ENCODE peak calls at places on chromosomes 13 and 19, in four cellular contexts. One of them, this sample, is unnamed.

GRCh38 chr13:39900106-39900750 is 244.8 kb downstream of the COG6 start:
- DNase-seq in NB4: no peak
- DNase-seq in K562: no peak
- DNase-seq in esophagus muscularis mucosa: no peak
- DNase-seq in this sample: no peak

GRCh38 chr19:9986787-9987281 is 23.5 kb downstream of the COL5A3 start:
- DNase-seq in esophagus muscularis mucosa: no peak
- DNase-seq in NB4: no peak
- DNase-seq in K562: no peak
- DNase-seq in this sample: no peak

GRCh38 chr13:65913173-65913572 is 1317.0 kb downstream of the PCDH9 start:
- DNase-seq in esophagus muscularis mucosa: no peak
- DNase-seq in K562: no peak
- DNase-seq in NB4: no peak
- DNase-seq in this sample: no peak

GRCh38 chr13:101265934-101266333 is 150.4 kb downstream of the NALCN start:
- DNase-seq in NB4: no peak
- DNase-seq in esophagus muscularis mucosa: no peak
- DNase-seq in K562: no peak
- DNase-seq in this sample: no peak

GRCh38 chr19:27793644-27794443 is 1419.1 kb downstream of the UQCRFS1 start:
- DNase-seq in K562: peak
- DNase-seq in esophagus muscularis mucosa: peak
- DNase-seq in NB4: peak
- DNase-seq in this sample: peak

GRCh38 chr13:97000295-97000925 is 6.1 kb upstream of the OXGR1 start:
- DNase-seq in esophagus muscularis mucosa: no peak
- DNase-seq in K562: no peak
- DNase-seq in NB4: no peak
- DNase-seq in this sample: no peak

GRCh38 chr13:107373551-107373950 is 805.6 kb upstream of the ARGLU1 start:
- DNase-seq in NB4: peak
- DNase-seq in esophagus muscularis mucosa: no peak
- DNase-seq in K562: no peak
- DNase-seq in this sample: peak

GRCh38 chr13:90613076-90613795 is 734.3 kb upstream of the MIR17HG start:
- DNase-seq in NB4: no peak
- DNase-seq in esophagus muscularis mucosa: no peak
- DNase-seq in K562: no peak
- DNase-seq in this sample: no peak

GRCh38 chr19:620166-620862 is 13.0 kb downstream of the POLRMT start:
- DNase-seq in NB4: no peak
- DNase-seq in K562: no peak
- DNase-seq in esophagus muscularis mucosa: no peak
- DNase-seq in this sample: no peak

GRCh38 chr13:49714757-49715156 is 23.5 kb upstream of the EBPL start:
- DNase-seq in esophagus muscularis mucosa: no peak
- DNase-seq in NB4: no peak
- DNase-seq in K562: no peak
- DNase-seq in this sample: no peak

GRCh38 chr13:59677430-59677829 is 486.3 kb downstream of the DIAPH3 start:
- DNase-seq in NB4: no peak
- DNase-seq in K562: no peak
- DNase-seq in esophagus muscularis mucosa: no peak
- DNase-seq in this sample: no peak

GRCh38 chr19:49862411-49863253 is 4.7 kb downstream of the PNKP start:
- DNase-seq in esophagus muscularis mucosa: no peak
- DNase-seq in NB4: peak
- DNase-seq in K562: peak
- DNase-seq in this sample: no peak

GRCh38 chr19:46461537-46461936 is 9.8 kb downstream of the PNMA8A start:
- DNase-seq in esophagus muscularis mucosa: no peak
- DNase-seq in K562: no peak
- DNase-seq in NB4: no peak
- DNase-seq in this sample: no peak

GRCh38 chr19:10744848-10745293 is 27.0 kb downstream of the DNM2 start:
- DNase-seq in NB4: no peak
- DNase-seq in esophagus muscularis mucosa: no peak
- DNase-seq in K562: no peak
- DNase-seq in this sample: no peak

GRCh38 chr13:24684600-24684998 is 4.4 kb downstream of the ATP12A start:
- DNase-seq in K562: no peak
- DNase-seq in esophagus muscularis mucosa: no peak
- DNase-seq in NB4: peak
- DNase-seq in this sample: no peak

GRCh38 chr13:100547805-100548204 is 40.8 kb downstream of the GGACT start:
- DNase-seq in NB4: no peak
- DNase-seq in K562: no peak
- DNase-seq in esophagus muscularis mucosa: no peak
- DNase-seq in this sample: no peak

GRCh38 chr13:98490195-98490771 is 86.6 kb downstream of the STK24 start:
- DNase-seq in esophagus muscularis mucosa: no peak
- DNase-seq in K562: no peak
- DNase-seq in NB4: no peak
- DNase-seq in this sample: no peak

GRCh38 chr13:60178327-60178726 is 14.6 kb upstream of the DIAPH3 start:
- DNase-seq in K562: no peak
- DNase-seq in NB4: no peak
- DNase-seq in esophagus muscularis mucosa: no peak
- DNase-seq in this sample: no peak

GRCh38 chr13:52061587-52061986 is 37.1 kb downstream of the UTP14C start:
- DNase-seq in NB4: no peak
- DNase-seq in K562: no peak
- DNase-seq in esophagus muscularis mucosa: no peak
- DNase-seq in this sample: no peak

GRCh38 chr13:34137200-34137599 is 319.3 kb downstream of the RFC3 start:
- DNase-seq in esophagus muscularis mucosa: no peak
- DNase-seq in K562: no peak
- DNase-seq in NB4: no peak
- DNase-seq in this sample: no peak

GRCh38 chr13:93305886-93306285 is 79.3 kb downstream of the GPC6 start:
- DNase-seq in esophagus muscularis mucosa: no peak
- DNase-seq in NB4: no peak
- DNase-seq in K562: no peak
- DNase-seq in this sample: no peak

GRCh38 chr19:2575734-2576481 is 100.0 kb downstream of the GADD45B start:
- DNase-seq in NB4: no peak
- DNase-seq in esophagus muscularis mucosa: peak
- DNase-seq in K562: no peak
- DNase-seq in this sample: no peak
- TF ChIP-seq POLR2A in NB4: no peak
- TF ChIP-seq POLR2A in esophagus muscularis mucosa: no peak
- TF ChIP-seq POLR2A in K562: no peak
- TF ChIP-seq POLR2A in this sample: no peak

DNA sequence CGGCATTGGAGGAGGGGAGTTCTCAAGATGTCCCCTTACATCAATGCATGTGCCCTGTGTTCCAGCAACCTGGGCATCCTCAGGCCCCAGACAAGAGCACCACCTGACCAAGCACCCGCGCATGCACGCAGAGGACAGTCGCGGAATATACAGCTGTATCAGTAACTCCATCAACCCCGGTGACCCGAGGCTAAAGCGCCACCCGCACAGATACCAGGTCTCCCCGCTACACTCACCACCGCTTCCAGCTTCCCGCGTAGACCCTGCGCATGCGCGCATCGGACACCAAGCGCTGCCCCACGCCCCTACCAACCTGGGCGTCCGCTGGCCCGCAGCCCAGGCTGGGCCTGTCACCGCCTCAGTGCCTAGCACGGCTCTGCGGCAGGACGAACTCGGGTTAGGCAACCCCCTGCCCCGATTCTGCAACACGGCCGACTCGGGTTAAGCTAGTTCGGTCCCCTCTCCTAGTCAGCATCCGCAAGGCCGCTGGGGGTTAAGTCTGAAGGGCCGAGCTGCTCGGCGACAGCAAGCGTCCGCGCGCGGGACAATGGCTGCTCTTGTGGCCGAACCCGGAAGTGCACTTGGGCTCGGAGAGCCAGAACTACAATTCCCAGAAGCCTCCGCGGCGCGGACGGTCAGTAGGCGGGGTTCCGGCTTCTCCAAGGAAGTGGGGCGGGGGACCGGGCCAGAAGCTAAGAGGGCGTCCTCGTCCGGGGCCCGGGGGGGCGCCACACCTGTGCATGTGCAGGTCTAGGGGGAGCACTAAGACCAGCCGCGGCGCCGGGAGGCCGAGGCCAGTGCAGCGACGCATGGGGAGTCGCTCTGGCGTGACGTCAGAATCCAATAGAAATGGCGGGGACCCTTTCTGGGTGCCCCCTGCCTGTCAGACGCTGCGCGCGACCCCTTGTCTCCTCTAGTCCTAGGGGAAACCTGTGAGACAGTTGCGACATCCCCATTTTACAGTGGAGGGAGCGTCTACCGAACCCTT is at the start of gene ZNF180:
- DNase-seq in NB4: peak
- DNase-seq in esophagus muscularis mucosa: peak
- DNase-seq in K562: peak
- DNase-seq in this sample: peak
- TF ChIP-seq POLR2A in NB4: peak
- TF ChIP-seq POLR2A in esophagus muscularis mucosa: peak
- TF ChIP-seq POLR2A in K562: peak
- TF ChIP-seq POLR2A in this sample: peak

GRCh38 chr19:41548954-41549688 is 26.8 kb upstream of the CEACAM21 start:
- DNase-seq in esophagus muscularis mucosa: no peak
- DNase-seq in K562: no peak
- DNase-seq in NB4: peak
- DNase-seq in this sample: no peak

GRCh38 chr19:41545547-41545946 is 30.4 kb upstream of the CEACAM21 start:
- DNase-seq in K562: no peak
- DNase-seq in esophagus muscularis mucosa: no peak
- DNase-seq in NB4: no peak
- DNase-seq in this sample: no peak

GRCh38 chr19:41548047-41548446 is 27.9 kb upstream of the CEACAM21 start:
- DNase-seq in esophagus muscularis mucosa: no peak
- DNase-seq in NB4: no peak
- DNase-seq in K562: no peak
- DNase-seq in this sample: no peak

GRCh38 chr19:41547569-41547968 is 28.4 kb upstream of the CEACAM21 start:
- DNase-seq in esophagus muscularis mucosa: no peak
- DNase-seq in NB4: no peak
- DNase-seq in K562: no peak
- DNase-seq in this sample: no peak

DNA sequence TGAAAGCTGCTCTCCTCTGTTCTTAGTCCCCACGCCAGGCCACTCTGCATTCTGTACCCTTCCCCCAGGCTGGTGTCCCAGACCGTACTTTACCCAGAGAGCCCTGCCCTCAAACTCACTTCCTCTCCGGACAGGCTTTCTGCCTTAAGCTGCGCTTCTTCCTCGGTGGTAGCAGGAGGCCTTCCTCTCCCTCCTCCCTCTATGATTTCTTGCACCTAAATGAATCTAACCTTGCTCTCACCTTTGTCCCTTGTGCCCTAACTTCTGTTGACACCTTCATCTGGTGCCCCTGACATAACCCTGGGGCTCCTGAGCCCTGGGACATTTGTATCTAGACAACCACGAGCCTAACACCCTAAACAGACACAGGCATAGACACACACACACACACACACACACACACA is 29.6 kb upstream of the CEACAM21 start:
- DNase-seq in esophagus muscularis mucosa: no peak
- DNase-seq in NB4: peak
- DNase-seq in K562: no peak
- DNase-seq in this sample: no peak
- TF ChIP-seq POLR2A in esophagus muscularis mucosa: no peak
- TF ChIP-seq POLR2A in NB4: no peak
- TF ChIP-seq POLR2A in K562: no peak
- TF ChIP-seq POLR2A in this sample: no peak

GRCh38 chr19:38841180-38841766 is 8.5 kb downstream of the HNRNPL start:
- DNase-seq in esophagus muscularis mucosa: no peak
- DNase-seq in K562: peak
- DNase-seq in NB4: no peak
- DNase-seq in this sample: no peak
- TF ChIP-seq POLR2A in esophagus muscularis mucosa: no peak
- TF ChIP-seq POLR2A in K562: no peak
- TF ChIP-seq POLR2A in NB4: no peak
- TF ChIP-seq POLR2A in this sample: no peak

DNA sequence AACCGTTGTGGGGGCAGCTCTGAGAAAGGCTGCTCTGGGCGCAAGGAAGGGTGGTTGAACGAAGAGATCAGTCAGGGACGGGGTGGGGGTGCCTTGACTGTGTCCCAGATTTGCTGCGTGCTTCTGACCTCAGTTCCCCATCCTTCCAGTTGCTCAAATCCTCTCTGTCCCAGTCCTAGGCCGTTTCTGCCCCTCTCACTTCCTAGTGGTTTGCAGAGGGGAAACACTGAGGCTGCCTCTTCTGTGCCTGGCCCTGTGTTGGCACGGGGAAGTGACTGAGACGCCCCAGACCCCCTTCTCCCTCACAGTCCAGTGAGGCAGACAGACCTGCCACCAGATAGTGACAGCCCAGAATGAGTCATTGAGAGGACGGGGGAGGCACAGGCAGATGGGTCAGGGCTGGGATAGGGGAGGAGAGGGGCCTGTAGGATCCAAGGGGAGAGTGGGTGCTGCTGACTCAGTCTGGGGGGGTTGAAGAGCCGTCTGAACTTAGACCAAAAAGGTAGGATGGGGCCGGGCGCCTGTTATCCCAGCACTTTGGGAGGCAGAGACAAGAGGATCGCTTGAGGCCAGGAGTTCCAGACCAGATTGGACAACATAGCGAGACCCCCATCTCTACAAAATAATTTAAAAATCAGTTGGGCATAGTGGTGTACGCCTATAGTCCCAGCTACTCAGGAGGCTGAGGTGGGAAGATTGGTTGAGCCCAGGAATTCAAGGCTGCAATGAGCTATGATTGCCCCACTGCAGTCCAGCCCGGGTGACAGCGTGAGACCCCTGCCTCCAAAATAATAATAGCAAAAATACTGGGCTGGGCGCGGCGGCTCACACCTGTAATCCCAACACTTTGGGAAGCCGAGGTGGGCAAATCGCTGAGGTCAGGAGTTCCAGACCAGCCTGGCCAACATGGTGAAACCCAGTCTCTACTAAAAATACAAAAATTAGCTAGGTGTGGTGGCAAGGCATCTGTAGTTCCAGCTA is 26.4 kb downstream of the NUMBL start:
- DNase-seq in NB4: peak
- DNase-seq in esophagus muscularis mucosa: no peak
- DNase-seq in K562: peak
- DNase-seq in this sample: no peak
- TF ChIP-seq POLR2A in NB4: no peak
- TF ChIP-seq POLR2A in esophagus muscularis mucosa: no peak
- TF ChIP-seq POLR2A in K562: peak
- TF ChIP-seq POLR2A in this sample: peak